ENCODE peak calls at places on chromosomes 13 and 19, in eight cellular contexts. One of them, this sample, is unnamed.

GRCh38 chr19:11684987-11685675 is 53.6 kb downstream of the ZNF823 start:
- DNase-seq in colonic mucosa: no peak
- DNase-seq in stomach: no peak
- DNase-seq in skeletal muscle cell: no peak
- DNase-seq in fibroblast of the aortic adventitia: no peak
- DNase-seq in amniotic epithelial cell: no peak
- DNase-seq in LNCaP clone FGC: no peak
- DNase-seq in NCI-H446: no peak
- DNase-seq in this sample: no peak

GRCh38 chr19:48553676-48554384 is 1.9 kb downstream of the SULT2B1 start:
- DNase-seq in skeletal muscle cell: peak
- DNase-seq in NCI-H446: no peak
- DNase-seq in colonic mucosa: peak
- DNase-seq in LNCaP clone FGC: no peak
- DNase-seq in amniotic epithelial cell: peak
- DNase-seq in fibroblast of the aortic adventitia: peak
- DNase-seq in stomach: peak
- DNase-seq in this sample: peak

GRCh38 chr13:44470623-44471562 is 97.3 kb downstream of the SERP2 start:
- DNase-seq in NCI-H446: peak
- DNase-seq in colonic mucosa: no peak
- DNase-seq in fibroblast of the aortic adventitia: peak
- DNase-seq in amniotic epithelial cell: peak
- DNase-seq in stomach: no peak
- DNase-seq in LNCaP clone FGC: no peak
- DNase-seq in skeletal muscle cell: no peak
- DNase-seq in this sample: peak

GRCh38 chr13:113656015-113656588 is 1.9 kb downstream of the ATP4B start:
- DNase-seq in colonic mucosa: no peak
- DNase-seq in stomach: peak
- DNase-seq in NCI-H446: no peak
- DNase-seq in skeletal muscle cell: no peak
- DNase-seq in LNCaP clone FGC: no peak
- DNase-seq in amniotic epithelial cell: no peak
- DNase-seq in fibroblast of the aortic adventitia: no peak
- DNase-seq in this sample: no peak

GRCh38 chr19:49327878-49328544 is 3.0 kb upstream of the SLC6A16 start:
- DNase-seq in amniotic epithelial cell: peak
- DNase-seq in fibroblast of the aortic adventitia: peak
- DNase-seq in skeletal muscle cell: no peak
- DNase-seq in NCI-H446: no peak
- DNase-seq in stomach: no peak
- DNase-seq in colonic mucosa: peak
- DNase-seq in LNCaP clone FGC: no peak
- DNase-seq in this sample: peak

GRCh38 chr19:35868172-35868822 is at the start of gene APLP1:
- DNase-seq in NCI-H446: peak
- DNase-seq in stomach: peak
- DNase-seq in amniotic epithelial cell: no peak
- DNase-seq in colonic mucosa: peak
- DNase-seq in LNCaP clone FGC: no peak
- DNase-seq in skeletal muscle cell: no peak
- DNase-seq in fibroblast of the aortic adventitia: peak
- DNase-seq in this sample: peak

GRCh38 chr13:74819549-74819948 is 662.4 kb downstream of the TBC1D4 start:
- DNase-seq in NCI-H446: no peak
- DNase-seq in LNCaP clone FGC: no peak
- DNase-seq in fibroblast of the aortic adventitia: peak
- DNase-seq in skeletal muscle cell: no peak
- DNase-seq in colonic mucosa: no peak
- DNase-seq in amniotic epithelial cell: peak
- DNase-seq in stomach: no peak
- DNase-seq in this sample: no peak

GRCh38 chr19:38543807-38544568 is 73.8 kb downstream of the MAP4K1 start:
- DNase-seq in fibroblast of the aortic adventitia: peak
- DNase-seq in amniotic epithelial cell: peak
- DNase-seq in colonic mucosa: peak
- DNase-seq in stomach: peak
- DNase-seq in NCI-H446: peak
- DNase-seq in LNCaP clone FGC: peak
- DNase-seq in skeletal muscle cell: peak
- DNase-seq in this sample: peak

GRCh38 chr19:10768369-10768768 is 50.5 kb downstream of the DNM2 start:
- DNase-seq in skeletal muscle cell: no peak
- DNase-seq in amniotic epithelial cell: no peak
- DNase-seq in colonic mucosa: no peak
- DNase-seq in stomach: no peak
- DNase-seq in NCI-H446: no peak
- DNase-seq in fibroblast of the aortic adventitia: no peak
- DNase-seq in LNCaP clone FGC: no peak
- DNase-seq in this sample: no peak

GRCh38 chr13:23615677-23616076 is 45.5 kb downstream of the TNFRSF19 start:
- DNase-seq in stomach: no peak
- DNase-seq in skeletal muscle cell: no peak
- DNase-seq in colonic mucosa: no peak
- DNase-seq in amniotic epithelial cell: peak
- DNase-seq in fibroblast of the aortic adventitia: no peak
- DNase-seq in NCI-H446: no peak
- DNase-seq in LNCaP clone FGC: no peak
- DNase-seq in this sample: no peak

GRCh38 chr13:28339419-28339818 is 155.5 kb downstream of the FLT1 start:
- DNase-seq in NCI-H446: no peak
- DNase-seq in fibroblast of the aortic adventitia: peak
- DNase-seq in amniotic epithelial cell: no peak
- DNase-seq in colonic mucosa: no peak
- DNase-seq in skeletal muscle cell: peak
- DNase-seq in LNCaP clone FGC: no peak
- DNase-seq in stomach: no peak
- DNase-seq in this sample: peak

GRCh38 chr13:24827799-24828198 is 63.8 kb downstream of the RNF17 start:
- DNase-seq in amniotic epithelial cell: peak
- DNase-seq in LNCaP clone FGC: no peak
- DNase-seq in NCI-H446: no peak
- DNase-seq in stomach: no peak
- DNase-seq in colonic mucosa: no peak
- DNase-seq in fibroblast of the aortic adventitia: no peak
- DNase-seq in skeletal muscle cell: no peak
- DNase-seq in this sample: no peak

GRCh38 chr19:36401475-36401874 is 17.0 kb downstream of the ZFP82 start:
- DNase-seq in NCI-H446: no peak
- DNase-seq in fibroblast of the aortic adventitia: no peak
- DNase-seq in amniotic epithelial cell: no peak
- DNase-seq in LNCaP clone FGC: no peak
- DNase-seq in skeletal muscle cell: no peak
- DNase-seq in stomach: no peak
- DNase-seq in colonic mucosa: no peak
- DNase-seq in this sample: no peak

GRCh38 chr19:50196322-50196932 is 7.0 kb upstream of the MYH14 start:
- DNase-seq in stomach: no peak
- DNase-seq in fibroblast of the aortic adventitia: no peak
- DNase-seq in amniotic epithelial cell: no peak
- DNase-seq in skeletal muscle cell: no peak
- DNase-seq in LNCaP clone FGC: no peak
- DNase-seq in colonic mucosa: no peak
- DNase-seq in NCI-H446: no peak
- DNase-seq in this sample: no peak

GRCh38 chr13:95137096-95137495 is 164.2 kb downstream of the ABCC4 start:
- DNase-seq in stomach: no peak
- DNase-seq in colonic mucosa: no peak
- DNase-seq in skeletal muscle cell: no peak
- DNase-seq in NCI-H446: no peak
- DNase-seq in amniotic epithelial cell: no peak
- DNase-seq in fibroblast of the aortic adventitia: no peak
- DNase-seq in LNCaP clone FGC: no peak
- DNase-seq in this sample: peak

GRCh38 chr13:112980441-112980840 is 11.4 kb downstream of the MCF2L start:
- DNase-seq in colonic mucosa: no peak
- DNase-seq in skeletal muscle cell: no peak
- DNase-seq in amniotic epithelial cell: no peak
- DNase-seq in LNCaP clone FGC: no peak
- DNase-seq in stomach: no peak
- DNase-seq in NCI-H446: no peak
- DNase-seq in fibroblast of the aortic adventitia: no peak
- DNase-seq in this sample: no peak

GRCh38 chr13:113647351-113648217 is 10.4 kb downstream of the ATP4B start:
- DNase-seq in NCI-H446: peak
- DNase-seq in amniotic epithelial cell: no peak
- DNase-seq in colonic mucosa: peak
- DNase-seq in fibroblast of the aortic adventitia: peak
- DNase-seq in stomach: peak
- DNase-seq in skeletal muscle cell: no peak
- DNase-seq in LNCaP clone FGC: peak
- DNase-seq in this sample: peak

GRCh38 chr13:45209229-45209628 is 8.4 kb upstream of the KCTD4 start:
- DNase-seq in LNCaP clone FGC: no peak
- DNase-seq in stomach: no peak
- DNase-seq in fibroblast of the aortic adventitia: peak
- DNase-seq in skeletal muscle cell: no peak
- DNase-seq in amniotic epithelial cell: peak
- DNase-seq in NCI-H446: no peak
- DNase-seq in colonic mucosa: no peak
- DNase-seq in this sample: peak

GRCh38 chr13:21371011-21371410 is 88.1 kb downstream of the ZDHHC20 start:
- DNase-seq in fibroblast of the aortic adventitia: no peak
- DNase-seq in amniotic epithelial cell: no peak
- DNase-seq in LNCaP clone FGC: no peak
- DNase-seq in skeletal muscle cell: no peak
- DNase-seq in stomach: no peak
- DNase-seq in NCI-H446: peak
- DNase-seq in colonic mucosa: no peak
- DNase-seq in this sample: peak